ENCODE peak calls at places on chromosomes 12 and 14, in nine cellular contexts. One of them, this sample, is unnamed.

GRCh38 chr12:96352161-96352835 is 47.9 kb downstream of the CDK17 start:
- DNase-seq in mammary epithelial cell: no peak
- DNase-seq in HFF-Myc: no peak
- DNase-seq in EH: no peak
- DNase-seq in GM04503: no peak
- DNase-seq in hepatic stellate cell: no peak
- DNase-seq in HEK293T: no peak
- DNase-seq in AG04450: no peak
- DNase-seq in stimulated activated CD8-positive, alpha-beta memory T cell treated with anti-CD3 and anti-CD28 coated beads, Interleukin-4, amount 100 ng/mL, for 48 hours: no peak
- DNase-seq in this sample: no peak

GRCh38 chr12:1660304-1661187 is 30.3 kb upstream of the ADIPOR2 start:
- DNase-seq in mammary epithelial cell: peak
- DNase-seq in HFF-Myc: no peak
- DNase-seq in EH: peak
- DNase-seq in GM04503: no peak
- DNase-seq in hepatic stellate cell: no peak
- DNase-seq in HEK293T: no peak
- DNase-seq in AG04450: no peak
- DNase-seq in stimulated activated CD8-positive, alpha-beta memory T cell treated with anti-CD3 and anti-CD28 coated beads, Interleukin-4, amount 100 ng/mL, for 48 hours: peak
- DNase-seq in this sample: no peak

GRCh38 chr12:24081581-24081980 is 132.1 kb upstream of the SOX5 start:
- DNase-seq in mammary epithelial cell: no peak
- DNase-seq in HFF-Myc: no peak
- DNase-seq in EH: no peak
- DNase-seq in GM04503: no peak
- DNase-seq in hepatic stellate cell: no peak
- DNase-seq in HEK293T: no peak
- DNase-seq in AG04450: no peak
- DNase-seq in stimulated activated CD8-positive, alpha-beta memory T cell treated with anti-CD3 and anti-CD28 coated beads, Interleukin-4, amount 100 ng/mL, for 48 hours: no peak
- DNase-seq in this sample: no peak

GRCh38 chr14:61153436-61153835 is 127.7 kb downstream of the TMEM30B start:
- DNase-seq in mammary epithelial cell: peak
- DNase-seq in HFF-Myc: no peak
- DNase-seq in EH: peak
- DNase-seq in GM04503: no peak
- DNase-seq in hepatic stellate cell: no peak
- DNase-seq in HEK293T: no peak
- DNase-seq in AG04450: no peak
- DNase-seq in stimulated activated CD8-positive, alpha-beta memory T cell treated with anti-CD3 and anti-CD28 coated beads, Interleukin-4, amount 100 ng/mL, for 48 hours: no peak
- DNase-seq in this sample: no peak

GRCh38 chr12:25793196-25793595 is 165.3 kb upstream of the RASSF8 start:
- DNase-seq in mammary epithelial cell: no peak
- DNase-seq in HFF-Myc: no peak
- DNase-seq in EH: no peak
- DNase-seq in GM04503: no peak
- DNase-seq in hepatic stellate cell: no peak
- DNase-seq in HEK293T: no peak
- DNase-seq in AG04450: no peak
- DNase-seq in stimulated activated CD8-positive, alpha-beta memory T cell treated with anti-CD3 and anti-CD28 coated beads, Interleukin-4, amount 100 ng/mL, for 48 hours: no peak
- DNase-seq in this sample: no peak

GRCh38 chr12:108724054-108724889 is 7.0 kb downstream of the CORO1C start:
- DNase-seq in mammary epithelial cell: peak
- DNase-seq in HFF-Myc: no peak
- DNase-seq in EH: peak
- DNase-seq in GM04503: no peak
- DNase-seq in hepatic stellate cell: no peak
- DNase-seq in HEK293T: no peak
- DNase-seq in AG04450: no peak
- DNase-seq in stimulated activated CD8-positive, alpha-beta memory T cell treated with anti-CD3 and anti-CD28 coated beads, Interleukin-4, amount 100 ng/mL, for 48 hours: peak
- DNase-seq in this sample: no peak

GRCh38 chr12:113659416-113659815 is 187.7 kb upstream of the LHX5 start:
- DNase-seq in mammary epithelial cell: no peak
- DNase-seq in HFF-Myc: no peak
- DNase-seq in EH: no peak
- DNase-seq in GM04503: no peak
- DNase-seq in hepatic stellate cell: no peak
- DNase-seq in HEK293T: no peak
- DNase-seq in AG04450: no peak
- DNase-seq in stimulated activated CD8-positive, alpha-beta memory T cell treated with anti-CD3 and anti-CD28 coated beads, Interleukin-4, amount 100 ng/mL, for 48 hours: no peak
- DNase-seq in this sample: no peak

GRCh38 chr12:104975621-104976343 is 10.3 kb upstream of the NOPCHAP1 start:
- DNase-seq in mammary epithelial cell: peak
- DNase-seq in HFF-Myc: no peak
- DNase-seq in EH: peak
- DNase-seq in GM04503: no peak
- DNase-seq in hepatic stellate cell: peak
- DNase-seq in HEK293T: no peak
- DNase-seq in AG04450: no peak
- DNase-seq in stimulated activated CD8-positive, alpha-beta memory T cell treated with anti-CD3 and anti-CD28 coated beads, Interleukin-4, amount 100 ng/mL, for 48 hours: no peak
- DNase-seq in this sample: no peak